ENCODE peak calls at places on chromosomes 13 and 19, in eight cellular contexts. A is keratinocyte, Z is foreskin fibroblast, U is tibial nerve, O is AG04450, T is AG04449, S is transverse colon, V is GM20000. C is an unnamed sample.

GRCh38 chr19:51598159-51598915 is 27.3 kb downstream of the ZNF175 start:
- DNase-seq in A (no peak), Z (no peak), U (no peak), O (no peak), T (no peak), S (no peak), V (no peak), C (no peak)

GRCh38 chr19:17557461-17557860 is 2.0 kb downstream of the COLGALT1 start:
- DNase-seq in A (no peak), Z (peak; percentile 21), U (no peak), O (no peak), T (no peak), S (no peak), V (no peak), C (no peak)

GRCh38 chr13:40101708-40102359 is 446.4 kb downstream of the COG6 start:
- DNase-seq in A (no peak), Z (no peak), U (no peak), O (no peak), T (no peak), S (no peak), V (peak; percentile 27), C (peak; percentile 42)

GRCh38 chr13:52711277-52711676 is 28.3 kb downstream of the CNMD start:
- DNase-seq in A (no peak), Z (no peak), U (no peak), O (no peak), T (no peak), S (no peak), V (no peak), C (no peak)

GRCh38 chr13:38166121-38166520 is 183.5 kb upstream of the UFM1 start:
- DNase-seq in A (no peak), Z (no peak), U (no peak), O (no peak), T (no peak), S (no peak), V (no peak), C (no peak)

GRCh38 chr19:29429021-29429420 is 96.8 kb upstream of the VSTM2B start:
- DNase-seq in A (no peak), Z (no peak), U (no peak), O (no peak), T (no peak), S (no peak), V (no peak), C (no peak)

GRCh38 chr13:41613984-41614581 is 156.7 kb downstream of the RGCC start:
- DNase-seq in A (no peak), Z (peak; percentile 91), U (no peak), O (peak; percentile 90), T (peak; percentile 59), S (no peak), V (no peak), C (no peak)

GRCh38 chr19:35717665-35718344 is at the start of gene KMT2B:
- DNase-seq in A (no peak), Z (no peak), U (no peak), O (no peak), T (no peak), S (peak; percentile 96), V (peak; percentile 99), C (no peak)

GRCh38 chr13:20702945-20703784 is at the start of gene IL17D:
- DNase-seq in A (no peak), Z (no peak), U (no peak), O (no peak), T (no peak), S (peak; percentile 43), V (peak; percentile 82), C (peak; percentile 54)
- TF ChIP-seq CTCF in A (no peak), Z (no peak), U (no peak), O (no peak), T (no peak), S (peak; percentile 17), V (no peak), C (no peak)

GRCh38 chr19:55272142-55272541 is 7.8 kb downstream of the HSPBP1 start:
- DNase-seq in A (no peak), Z (no peak), U (no peak), O (no peak), T (no peak), S (no peak), V (no peak), C (no peak)
- TF ChIP-seq CTCF in A (no peak), Z (no peak), U (no peak), O (no peak), T (no peak), S (no peak), V (no peak), C (no peak)

DNA sequence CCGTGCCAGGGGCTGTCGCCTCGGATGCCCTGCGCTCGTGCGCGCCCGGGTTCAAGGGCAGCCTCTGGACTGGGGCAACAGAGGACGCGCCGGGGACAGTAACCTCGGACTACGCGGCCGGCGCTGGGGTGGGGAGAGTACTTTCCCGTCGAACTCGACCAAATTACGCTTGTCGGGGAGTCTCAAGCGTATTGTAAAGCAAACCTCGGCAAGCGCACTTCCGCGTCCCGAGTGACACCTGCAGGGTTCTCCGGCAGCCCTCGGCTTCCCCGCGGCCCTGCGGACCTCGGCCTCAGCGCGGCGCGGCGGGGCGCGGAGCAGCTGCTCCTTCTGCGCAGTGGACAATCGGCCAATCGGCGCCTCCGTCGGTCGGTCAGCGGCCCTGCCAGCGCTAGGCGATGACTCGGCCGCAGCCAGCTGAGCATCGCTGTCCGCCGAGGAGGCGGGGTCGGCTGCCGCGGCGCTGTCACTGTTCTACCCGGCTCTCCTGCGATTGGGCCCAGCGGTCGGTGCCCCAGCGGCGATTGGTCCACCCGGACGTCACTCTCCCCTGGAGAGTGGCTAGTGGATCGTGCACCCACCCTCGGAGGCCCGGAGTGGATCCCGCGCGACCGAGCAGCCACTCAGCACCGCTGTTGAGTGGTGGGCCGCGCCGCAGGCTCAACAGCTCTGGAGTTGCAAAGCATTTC is at the start of gene SLC46A3:
- DNase-seq in A (peak; percentile 55), Z (peak; percentile 99), U (peak; percentile 95), O (peak; percentile 96), T (peak; percentile 85), S (peak; percentile 99), V (peak; percentile 98), C (peak; percentile 97)
- TF ChIP-seq CTCF in A (no peak), Z (no peak), U (no peak), O (peak; percentile 21), T (peak; percentile 22), S (peak; percentile 44), V (no peak), C (no peak)

GRCh38 chr19:15971217-15971616 is 22.4 kb downstream of the OR10H4 start:
- DNase-seq in A (no peak), Z (no peak), U (no peak), O (no peak), T (no peak), S (no peak), V (no peak), C (no peak)
- TF ChIP-seq CTCF in A (no peak), Z (no peak), U (no peak), O (no peak), T (no peak), S (peak; percentile 12), V (no peak), C (peak; percentile 10)

DNA sequence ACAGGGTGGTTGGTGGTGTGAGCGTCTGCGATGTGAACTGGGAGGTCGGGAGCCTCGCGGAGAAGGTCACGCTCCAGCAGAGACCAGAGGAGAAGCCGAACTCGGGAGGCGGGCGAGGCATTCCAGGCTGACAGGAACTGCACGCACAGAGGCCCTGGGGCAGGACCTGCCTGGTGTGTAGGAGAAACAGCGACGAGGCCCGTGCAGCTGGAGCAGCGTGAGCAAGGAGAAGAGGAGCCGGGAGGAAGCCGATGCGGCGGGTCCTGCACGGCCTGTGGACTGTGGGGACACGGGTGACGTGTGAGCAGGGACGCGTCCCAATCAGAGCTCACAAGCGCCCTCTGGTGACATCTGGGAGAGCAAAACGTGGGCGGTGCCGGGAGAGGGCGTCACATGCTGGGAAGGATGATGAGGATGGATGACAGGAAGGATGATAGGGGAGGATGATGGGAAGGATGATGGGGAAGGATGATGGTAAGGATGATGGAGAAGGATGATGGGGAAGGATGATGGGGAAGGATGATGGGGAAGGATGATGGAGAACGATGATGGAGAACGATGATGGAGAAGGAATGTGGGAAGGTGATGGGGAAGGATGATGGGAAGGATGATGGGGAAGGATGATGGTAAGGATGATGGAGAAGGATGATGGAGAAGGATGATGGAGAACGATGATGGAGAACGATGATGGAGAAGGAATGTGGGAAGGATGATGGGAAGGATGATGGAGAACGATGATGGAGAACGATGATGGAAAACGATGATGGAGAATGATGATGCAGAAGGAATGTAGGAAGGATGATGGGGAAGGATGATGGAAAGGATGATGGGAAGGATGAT is 16.1 kb upstream of the MADCAM1 start:
- DNase-seq in A (no peak), Z (peak; percentile 51), U (peak; percentile 62), O (no peak), T (no peak), S (peak; percentile 77), V (no peak), C (peak; percentile 60)
- TF ChIP-seq CTCF in A (peak; percentile 35), Z (peak; percentile 42), U (peak; percentile 34), O (peak; percentile 47), T (peak; percentile 69), S (peak; percentile 69), V (peak; percentile 24), C (peak; percentile 29)